ENCODE peak calls at places on chromosomes 4 and X, in six cellular contexts. W is neural crest cell, E is ovary, N is astrocyte of the spinal cord, J is GM12865, R is cardiac muscle cell. M is an unnamed sample.

GRCh38 chr4:168408620-168409019 is 71.7 kb downstream of the DDX60L start:
- DNase-seq in J (no peak), N (peak; percentile 96), E (peak; percentile 69), R (peak; percentile 86), W (no peak), M (no peak)

GRCh38 chr4:22957774-22958173 is 265.0 kb downstream of the GBA3 start:
- DNase-seq in N (no peak), R (no peak), E (no peak), J (no peak), W (no peak), M (no peak)

GRCh38 chr4:181821039-181822004 is 421.9 kb upstream of the TENM3 start:
- DNase-seq in W (no peak), N (peak; percentile 68), R (peak; percentile 10), J (no peak), E (no peak), M (no peak)

GRCh38 chr4:169397762-169398161 is 127.0 kb upstream of the SH3RF1 start:
- DNase-seq in W (no peak), N (peak; percentile 49), J (no peak), R (no peak), E (no peak), M (no peak)

GRCh38 chr4:152572417-152573086 is 36.7 kb upstream of the FBXW7 start:
- DNase-seq in E (no peak), W (no peak), N (no peak), R (no peak), J (no peak), M (no peak)

GRCh38 chrX:119004920-119005524 is 30.6 kb downstream of the LONRF3 start:
- DNase-seq in E (peak; percentile 56), R (peak; percentile 56), N (peak; percentile 36), W (peak; percentile 37), J (peak; percentile 45), M (no peak)

GRCh38 chr4:184094532-184095192 is 123.0 kb downstream of the ENPP6 start:
- DNase-seq in N (no peak), J (no peak), E (no peak), R (no peak), W (no peak), M (no peak)

GRCh38 chr4:8860892-8861575 is 10.6 kb downstream of the HMX1 start:
- DNase-seq in W (no peak), N (no peak), R (no peak), E (no peak), J (no peak), M (no peak)

GRCh38 chr4:6918345-6918744 is 8.7 kb downstream of the TBC1D14 start:
- DNase-seq in N (no peak), W (no peak), E (no peak), J (no peak), R (no peak), M (no peak)

GRCh38 chr4:40086421-40086820 is 29.8 kb downstream of the N4BP2 start:
- DNase-seq in J (no peak), N (no peak), W (no peak), R (no peak), E (no peak), M (no peak)

GRCh38 chrX:69229436-69229835 is 64.2 kb upstream of the PJA1 start:
- DNase-seq in W (no peak), R (no peak), E (no peak), J (no peak), N (peak; percentile 14), M (no peak)

GRCh38 chr4:17059192-17059634 is 160.8 kb upstream of the LDB2 start:
- DNase-seq in W (no peak), N (peak; percentile 36), R (no peak), E (peak; percentile 33), J (no peak), M (no peak)

GRCh38 chr4:16969696-16970135 is 71.3 kb upstream of the LDB2 start:
- DNase-seq in J (no peak), R (no peak), E (peak; percentile 35), W (no peak), N (peak; percentile 22), M (no peak)

DNA sequence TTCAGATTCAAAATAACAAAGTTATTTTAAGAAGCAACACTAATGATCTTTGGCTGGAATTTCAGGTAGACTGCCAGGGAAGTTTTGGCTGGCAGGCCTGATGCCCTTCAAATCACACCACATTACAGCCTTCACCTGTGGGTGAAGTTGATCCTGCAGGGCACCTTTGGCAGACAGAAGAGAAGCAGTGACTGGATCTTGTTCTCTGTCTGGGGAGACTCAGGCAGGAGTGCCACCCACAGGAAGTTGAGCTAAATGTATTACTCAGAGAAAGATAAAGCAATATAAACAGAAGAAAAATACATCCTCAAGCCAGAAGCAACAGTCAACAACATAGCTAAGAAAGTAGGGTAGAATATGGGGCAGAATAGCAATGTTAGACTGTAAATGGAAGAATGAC is 12.8 kb upstream of the CFAP299 start:
- DNase-seq in W (no peak), E (no peak), R (no peak), N (peak; percentile 59), J (peak; percentile 5), M (no peak)
- TF ChIP-seq CTCF in W (no peak), E (no peak), R (peak; percentile 41), N (peak; percentile 54), J (no peak), M (no peak)

DNA sequence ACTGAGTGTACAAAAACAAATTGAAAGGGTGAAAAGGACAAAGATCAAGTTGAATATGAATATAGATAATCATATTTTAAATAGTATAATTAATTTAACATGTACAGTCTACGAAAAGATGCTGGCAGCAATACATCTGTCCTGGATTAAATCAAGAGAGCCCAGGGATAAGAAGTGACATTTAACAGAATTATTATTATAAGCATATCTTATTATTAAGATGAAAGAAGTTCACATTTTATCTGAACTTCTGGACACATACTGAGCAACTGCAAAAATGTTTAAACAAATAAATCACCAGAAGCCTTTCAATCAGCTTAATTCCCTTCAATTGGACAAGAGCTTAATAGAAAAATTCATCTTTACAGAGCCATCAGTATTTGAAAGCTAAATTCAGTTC is 50.4 kb downstream of the SERTM2 start:
- DNase-seq in R (no peak), N (no peak), E (no peak), J (no peak), W (no peak), M (no peak)
- TF ChIP-seq CTCF in R (no peak), N (no peak), E (no peak), J (no peak), W (no peak), M (no peak)

GRCh38 chr4:175739612-175740011 is 72.5 kb downstream of the GPM6A start:
- DNase-seq in R (no peak), W (no peak), E (no peak), N (no peak), J (no peak), M (no peak)

GRCh38 chr4:175745340-175745739 is 66.7 kb downstream of the GPM6A start:
- DNase-seq in W (no peak), N (no peak), R (no peak), E (no peak), J (no peak), M (no peak)
- TF ChIP-seq CTCF in W (no peak), N (no peak), R (no peak), E (no peak), J (no peak), M (no peak)

GRCh38 chr4:132493476-132493875 is 655.6 kb upstream of the PCDH10 start:
- DNase-seq in W (no peak), E (no peak), R (no peak), N (no peak), J (no peak), M (no peak)

GRCh38 chr4:132502096-132502552 is 647.0 kb upstream of the PCDH10 start:
- DNase-seq in W (no peak), J (no peak), N (no peak), E (no peak), R (no peak), M (no peak)

GRCh38 chr4:132498215-132498614 is 650.9 kb upstream of the PCDH10 start:
- DNase-seq in R (no peak), N (no peak), J (no peak), E (no peak), W (no peak), M (no peak)
- TF ChIP-seq CTCF in R (no peak), N (no peak), J (no peak), E (no peak), W (no peak), M (no peak)

GRCh38 chrX:48957827-48958634 is 624 bp upstream of the OTUD5 start:
- DNase-seq in N (peak; percentile 98), E (peak; percentile 97), W (peak; percentile 78), R (peak; percentile 98), J (peak; percentile 98), M (peak; percentile 77)
- TF ChIP-seq CTCF in N (no peak), E (peak; percentile 13), W (no peak), R (no peak), J (no peak), M (no peak)

GRCh38 chrX:110136136-110136535 is 133.2 kb downstream of the TMEM164 start:
- DNase-seq in E (no peak), W (no peak), J (no peak), R (no peak), N (peak; percentile 7), M (no peak)
- TF ChIP-seq CTCF in E (no peak), W (no peak), J (no peak), R (no peak), N (no peak), M (no peak)

GRCh38 chr4:77310931-77311330 is 153.9 kb downstream of the CCNG2 start:
- DNase-seq in N (no peak), R (no peak), J (no peak), W (no peak), E (no peak), M (no peak)

GRCh38 chr4:77309496-77309895 is 152.5 kb downstream of the CCNG2 start:
- DNase-seq in J (no peak), W (no peak), R (no peak), E (no peak), N (no peak), M (no peak)

GRCh38 chr4:77306496-77306895 is 149.5 kb downstream of the CCNG2 start:
- DNase-seq in E (no peak), N (no peak), J (no peak), W (no peak), R (no peak), M (no peak)

GRCh38 chr4:77308843-77309242 is 151.8 kb downstream of the CCNG2 start:
- DNase-seq in W (no peak), R (peak; percentile 29), E (no peak), J (peak; percentile 41), N (peak; percentile 8), M (no peak)

DNA sequence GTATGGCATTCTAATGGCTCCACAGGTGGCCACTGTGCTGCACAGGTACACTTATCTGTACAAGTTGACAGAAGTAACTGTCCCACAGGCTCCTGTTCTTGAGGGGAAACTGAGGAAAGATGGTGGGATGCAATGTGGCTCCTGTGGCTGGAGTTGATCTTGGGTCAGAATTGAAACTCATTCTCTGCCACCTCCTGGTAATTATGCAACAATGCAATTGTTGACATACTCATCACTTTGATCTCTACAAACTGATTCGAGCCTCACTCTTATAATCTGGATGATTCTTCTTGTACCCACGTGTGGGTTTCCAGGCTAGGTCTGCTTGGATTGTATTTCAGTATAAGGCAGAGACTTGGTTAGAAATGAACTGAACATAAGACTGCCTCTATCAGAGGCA is 148.8 kb downstream of the CCNG2 start:
- DNase-seq in R (no peak), J (no peak), W (no peak), E (no peak), N (no peak), M (no peak)
- TF ChIP-seq CTCF in R (no peak), J (no peak), W (no peak), E (no peak), N (no peak), M (no peak)

M was measured in omental fat pad.